ENCODE peak calls at places on chromosomes 7 and 10, in six cellular contexts. B, R, Q, D, L and K are unnamed samples.
A peak's percentile ranks its signal among the peaks of the same experiment; 100 is the strongest.

GRCh38 chr10:121414366-121414765 is 183.9 kb downstream of the FGFR2 start:
- DNase-seq in B (no peak), L (no peak), R (no peak), D (no peak), Q (no peak), K (no peak)

GRCh38 chr7:42093361-42093905 is 143.6 kb downstream of the GLI3 start:
- DNase-seq in Q (no peak), R (no peak), B (no peak), D (no peak), L (no peak), K (no peak)

GRCh38 chr10:8214587-8214986 is 160.1 kb downstream of the GATA3 start:
- DNase-seq in B (no peak), D (no peak), L (no peak), Q (no peak), R (no peak), K (no peak)

GRCh38 chr7:30903146-30903545 is 8.5 kb upstream of the AQP1 start:
- DNase-seq in L (no peak), Q (no peak), D (no peak), R (no peak), B (no peak), K (no peak)

GRCh38 chr7:100033526-100033925 is 16.0 kb upstream of the ZSCAN21 start:
- DNase-seq in Q (no peak), D (no peak), R (no peak), B (no peak), L (no peak), K (no peak)

GRCh38 chr10:66586073-66586472 is 339.8 kb upstream of the LRRTM3 start:
- DNase-seq in Q (no peak), D (peak; percentile 55), L (no peak), B (no peak), R (peak; percentile 61), K (peak; percentile 46)

GRCh38 chr7:79719216-79719615 is 265.7 kb upstream of the MAGI2 start:
- DNase-seq in L (no peak), Q (no peak), B (no peak), D (no peak), R (no peak), K (no peak)

GRCh38 chr10:73907841-73908517 is 3.0 kb upstream of the PLAU start:
- DNase-seq in L (peak; percentile 45), Q (no peak), R (no peak), D (no peak), B (no peak), K (no peak)

GRCh38 chr10:123301077-123301875 is 147.1 kb downstream of the BUB3 start:
- DNase-seq in L (no peak), D (no peak), Q (no peak), R (no peak), B (no peak), K (peak; percentile 18)

GRCh38 chr7:155256761-155257481 is 40.8 kb upstream of the INSIG1 start:
- DNase-seq in L (no peak), D (no peak), R (no peak), Q (no peak), B (no peak), K (no peak)

GRCh38 chr10:28883741-28884443 is 206.6 kb downstream of the BAMBI start:
- DNase-seq in R (no peak), B (no peak), D (no peak), L (no peak), Q (no peak), K (no peak)

GRCh38 chr7:23273141-23273599 is 26.0 kb upstream of the MALSU1 start:
- DNase-seq in R (peak; percentile 96), L (peak; percentile 98), B (peak; percentile 89), Q (peak; percentile 78), D (peak; percentile 97), K (peak; percentile 95)

GRCh38 chr10:35439172-35439571 is 102.9 kb downstream of the CCNY start:
- DNase-seq in R (no peak), L (no peak), D (no peak), B (no peak), Q (no peak), K (no peak)

GRCh38 chr7:159012353-159013069 is 132.2 kb downstream of the VIPR2 start:
- DNase-seq in R (no peak), L (no peak), Q (no peak), D (no peak), B (no peak), K (no peak)

GRCh38 chr10:49144021-49144720 is 10.3 kb upstream of the FAM170B start:
- DNase-seq in L (no peak), Q (no peak), D (no peak), R (no peak), B (no peak), K (no peak)

GRCh38 chr7:55431898-55432297 is 66.8 kb downstream of the LANCL2 start:
- DNase-seq in R (no peak), L (no peak), Q (no peak), B (no peak), D (no peak), K (no peak)

GRCh38 chr7:77657427-77658331 is 38.6 kb upstream of the RSBN1L start:
- DNase-seq in B (peak; percentile 53), R (peak; percentile 58), L (peak; percentile 68), Q (peak; percentile 12), D (no peak), K (no peak)

GRCh38 chr7:83442911-83443310 is 206.0 kb downstream of the SEMA3E start:
- DNase-seq in L (no peak), D (no peak), R (no peak), B (no peak), Q (no peak), K (no peak)

GRCh38 chr7:38909870-38910269 is 879 bp upstream of the VPS41 start:
- DNase-seq in D (no peak), L (no peak), Q (no peak), R (no peak), B (no peak), K (no peak)

GRCh38 chr7:45923290-45923689 is 2.2 kb upstream of the IGFBP3 start:
- DNase-seq in Q (no peak), D (peak; percentile 88), R (peak; percentile 85), B (peak; percentile 23), L (peak; percentile 66), K (peak; percentile 83)

GRCh38 chr10:4982764-4983226 is 19.6 kb downstream of the AKR1C1 start:
- DNase-seq in D (no peak), L (peak; percentile 24), R (no peak), Q (no peak), B (peak; percentile 20), K (no peak)

GRCh38 chr7:84085147-84085546 is 109.4 kb downstream of the SEMA3A start:
- DNase-seq in D (no peak), B (peak; percentile 53), Q (no peak), R (no peak), L (no peak), K (no peak)

GRCh38 chr7:112982441-112983063 is 104.1 kb downstream of the GPR85 start:
- DNase-seq in L (no peak), D (no peak), Q (no peak), B (no peak), R (no peak), K (no peak)

GRCh38 chr7:112987171-112987570 is 99.5 kb downstream of the GPR85 start:
- DNase-seq in D (no peak), Q (no peak), R (no peak), L (no peak), B (no peak), K (no peak)

GRCh38 chr7:112981966-112982365 is 104.7 kb downstream of the GPR85 start:
- DNase-seq in B (no peak), L (no peak), Q (no peak), D (no peak), R (no peak), K (no peak)

GRCh38 chr7:112986256-112987031 is 100.2 kb downstream of the GPR85 start:
- DNase-seq in Q (no peak), D (no peak), B (no peak), L (no peak), R (no peak), K (no peak)

DNA sequence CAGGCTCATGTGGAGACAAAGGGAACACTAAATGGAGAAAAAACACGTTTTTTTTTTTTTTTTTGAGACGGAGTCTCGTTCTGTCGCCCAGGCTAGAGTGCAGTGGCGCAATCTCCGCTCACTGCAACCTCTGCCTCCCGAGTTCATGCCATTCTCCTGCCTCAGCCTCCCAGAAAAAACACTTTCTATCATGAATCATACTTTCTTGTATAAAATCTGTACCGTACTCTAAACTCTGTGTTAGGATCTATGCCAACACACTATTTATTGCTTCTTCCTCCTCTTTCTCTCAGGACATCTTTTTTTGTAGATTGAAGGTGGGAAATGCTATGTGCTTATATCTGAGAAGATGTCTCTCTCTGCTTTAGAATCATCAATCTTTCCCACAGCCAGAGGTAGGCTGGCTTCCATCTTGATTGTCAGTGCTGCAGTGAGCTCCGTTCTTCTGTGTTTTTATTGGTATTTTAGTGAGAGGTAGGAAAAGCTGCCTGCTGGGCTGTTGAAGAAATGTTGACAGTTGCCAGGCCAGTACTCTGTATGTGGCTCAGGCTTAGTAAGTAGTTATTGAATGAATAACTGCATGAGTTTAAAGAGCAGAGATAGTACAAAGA is 101.1 kb downstream of the GPR85 start:
- DNase-seq in R (peak; percentile 6), B (no peak), Q (no peak), L (no peak), D (no peak), K (no peak)
- TF ChIP-seq CREB1 in R (no peak), B (no peak), Q (no peak), L (no peak), D (no peak), K (no peak)

GRCh38 chr7:111658546-111658945 is 96.3 kb upstream of the IMMP2L start:
- DNase-seq in L (no peak), D (no peak), B (no peak), Q (no peak), R (no peak), K (no peak)

GRCh38 chr7:111663771-111664170 is 101.5 kb upstream of the IMMP2L start:
- DNase-seq in B (no peak), D (no peak), L (no peak), Q (no peak), R (no peak), K (no peak)

DNA sequence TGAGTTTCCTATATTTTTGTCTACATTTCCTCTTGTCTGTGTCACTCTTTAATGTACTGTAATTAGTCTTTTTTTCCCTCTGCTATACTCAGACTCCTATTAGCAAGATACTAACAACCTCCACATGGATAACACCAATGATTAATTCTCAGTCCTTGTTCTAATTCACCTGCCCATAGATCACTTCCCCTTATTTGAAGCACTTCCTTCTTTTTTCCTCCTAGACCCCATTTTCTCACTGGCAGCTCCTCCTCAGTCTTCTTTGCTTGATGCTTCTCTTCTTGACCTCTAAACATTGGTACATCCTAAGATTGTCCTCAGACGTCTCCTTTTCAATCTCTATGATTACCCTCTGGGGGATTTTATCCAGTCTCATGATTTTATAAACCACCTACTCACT is 98.2 kb upstream of the IMMP2L start:
- DNase-seq in R (no peak), D (no peak), B (no peak), Q (no peak), L (no peak), K (no peak)
- TF ChIP-seq CREB1 in R (no peak), D (no peak), B (no peak), Q (no peak), L (no peak), K (no peak)

GRCh38 chr10:79328737-79329504 is 18.3 kb upstream of the PPIF start:
- DNase-seq in D (no peak), Q (no peak), R (no peak), L (no peak), B (no peak), K (no peak)
- TF ChIP-seq CREB1 in D (no peak), Q (no peak), R (no peak), L (no peak), B (no peak), K (no peak)

DNA sequence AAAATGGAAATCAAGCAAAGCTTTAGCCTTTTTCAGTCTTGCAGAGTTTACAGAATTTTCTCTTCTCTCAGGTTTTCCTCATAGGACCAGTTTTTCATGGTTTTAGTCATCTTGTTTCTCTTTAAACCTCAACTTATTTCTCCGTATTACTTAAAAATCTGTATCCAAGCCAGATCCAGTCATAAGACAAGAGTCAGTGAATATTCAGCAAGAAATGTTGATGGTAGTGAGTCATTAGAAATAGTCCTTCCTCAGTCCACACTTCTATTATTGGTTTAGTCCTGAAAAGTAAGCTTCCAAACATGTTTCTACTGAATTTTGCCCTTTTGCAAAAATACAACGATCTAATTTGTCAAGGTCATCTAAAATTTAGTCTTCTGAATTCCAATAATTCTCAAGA is 107.0 kb downstream of the VIM start:
- DNase-seq in R (no peak), B (no peak), Q (no peak), D (no peak), L (no peak), K (no peak)
- TF ChIP-seq CREB1 in R (no peak), B (no peak), Q (no peak), D (no peak), L (no peak), K (no peak)